ENCODE peak calls at places on chromosomes 3 and 15, in nine cellular contexts. A is bronchial epithelial cell, O is psoas muscle, X is endothelial cell, L is GM23338, U is cardiac muscle cell, Q is GM20000, R is B cell, V is cardiac fibroblast. D is an unnamed sample.

GRCh38 chr15:60546764-60547163 is 67.8 kb upstream of the ICE2 start:
- DNase-seq in A (no peak), O (no peak), X (no peak), L (no peak), U (no peak), Q (no peak), R (no peak), V (no peak), D (no peak)

GRCh38 chr15:47673343-47673761 is 44.0 kb upstream of the SEMA6D start:
- DNase-seq in A (no peak), O (no peak), X (no peak), L (peak; percentile 18), U (peak; percentile 60), Q (no peak), R (no peak), V (no peak), D (no peak)

GRCh38 chr15:25437751-25438600 is 848 bp downstream of the UBE3A start:
- DNase-seq in A (peak; percentile 17), O (peak; percentile 83), X (peak; percentile 64), L (peak; percentile 81), U (peak; percentile 60), Q (peak; percentile 74), R (peak; percentile 78), V (peak; percentile 55), D (peak; percentile 13)

GRCh38 chr3:9769426-9770275 is at the start of gene CAMK1:
- DNase-seq in A (no peak), O (peak; percentile 85), X (peak; percentile 70), L (peak; percentile 86), U (peak; percentile 78), Q (peak; percentile 79), R (peak; percentile 62), V (peak; percentile 52), D (peak; percentile 56)

GRCh38 chr15:74176262-74177208 is 3.0 kb downstream of the ISLR start:
- DNase-seq in A (no peak), O (no peak), X (no peak), L (peak; percentile 44), U (no peak), Q (no peak), R (no peak), V (no peak), D (no peak)

GRCh38 chr3:183427206-183428139 is 946 bp downstream of the MCF2L2 start:
- DNase-seq in A (no peak), O (no peak), X (peak; percentile 11), L (peak; percentile 50), U (no peak), Q (peak; percentile 36), R (peak; percentile 11), V (no peak), D (no peak)

GRCh38 chr3:126259411-126260391 is 79.3 kb upstream of the ALDH1L1 start:
- DNase-seq in A (peak; percentile 25), O (peak; percentile 88), X (peak; percentile 69), L (peak; percentile 66), U (peak; percentile 64), Q (no peak), R (no peak), V (peak; percentile 61), D (no peak)

GRCh38 chr3:162022931-162023330 is 526.3 kb downstream of the OTOL1 start:
- DNase-seq in A (no peak), O (no peak), X (no peak), L (no peak), U (no peak), Q (no peak), R (no peak), V (no peak), D (no peak)

GRCh38 chr15:48472756-48473155 is 141.5 kb downstream of the DUT start:
- DNase-seq in A (peak; percentile 79), O (no peak), X (no peak), L (no peak), U (no peak), Q (no peak), R (no peak), V (peak; percentile 82), D (peak; percentile 36)

GRCh38 chr3:183260167-183260904 is 7.3 kb downstream of the B3GNT5 start:
- DNase-seq in A (no peak), O (no peak), X (no peak), L (no peak), U (peak; percentile 60), Q (no peak), R (peak; percentile 39), V (no peak), D (no peak)

GRCh38 chr3:38588276-38588971 is 61.1 kb downstream of the SCN5A start:
- DNase-seq in A (no peak), O (peak; percentile 34), X (no peak), L (no peak), U (no peak), Q (no peak), R (no peak), V (no peak), D (no peak)

GRCh38 chr3:128278130-128278529 is 124.8 kb downstream of the EEFSEC start:
- DNase-seq in A (no peak), O (no peak), X (no peak), L (no peak), U (no peak), Q (no peak), R (no peak), V (no peak), D (no peak)

GRCh38 chr15:63675263-63675662 is 78.1 kb downstream of the FBXL22 start:
- DNase-seq in A (no peak), O (no peak), X (no peak), L (no peak), U (no peak), Q (no peak), R (no peak), V (no peak), D (no peak)

GRCh38 chr3:141306922-141307321 is 61.4 kb upstream of the ZBTB38 start:
- DNase-seq in A (no peak), O (no peak), X (no peak), L (no peak), U (no peak), Q (no peak), R (no peak), V (no peak), D (no peak)

GRCh38 chr15:90201150-90201943 is at the start of gene SEMA4B:
- DNase-seq in A (peak; percentile 35), O (peak; percentile 77), X (peak; percentile 57), L (peak; percentile 93), U (peak; percentile 56), Q (peak; percentile 97), R (peak; percentile 86), V (peak; percentile 33), D (no peak)

GRCh38 chr3:150751781-150752263 is 11.1 kb downstream of the SIAH2 start:
- DNase-seq in A (peak; percentile 73), O (no peak), X (no peak), L (no peak), U (no peak), Q (no peak), R (no peak), V (no peak), D (no peak)

GRCh38 chr3:73484656-73485248 is 140.0 kb downstream of the PDZRN3 start:
- DNase-seq in A (no peak), O (no peak), X (no peak), L (peak; percentile 76), U (no peak), Q (peak; percentile 27), R (no peak), V (peak; percentile 24), D (peak; percentile 20)

DNA sequence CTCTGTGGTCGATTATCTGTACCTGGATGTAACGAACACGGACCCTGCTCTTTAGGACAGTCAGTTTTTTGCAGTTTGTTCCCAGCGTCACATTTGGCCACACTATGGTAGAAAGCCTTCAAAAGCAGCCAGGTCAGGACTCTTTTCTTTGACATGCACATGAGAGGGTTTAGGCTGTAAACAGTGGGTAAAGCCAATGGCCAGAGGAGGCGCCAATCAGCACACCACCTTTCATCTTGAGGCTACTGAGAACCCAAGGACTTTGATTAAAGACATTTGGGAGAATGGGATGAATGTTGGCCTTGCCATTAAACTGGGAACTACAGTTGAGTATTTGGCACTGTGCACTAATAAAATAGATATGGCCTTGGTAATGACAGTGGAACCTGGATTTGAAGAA is 225.9 kb downstream of the OXSM start:
- DNase-seq in A (no peak), O (no peak), X (no peak), L (peak; percentile 55), U (no peak), Q (no peak), R (no peak), V (no peak), D (no peak)
- TF ChIP-seq CTCF in A (no peak), O (no peak), X (peak; percentile 12), L (peak; percentile 71), U (no peak), Q (no peak), R (no peak), V (no peak), D (no peak)

DNA sequence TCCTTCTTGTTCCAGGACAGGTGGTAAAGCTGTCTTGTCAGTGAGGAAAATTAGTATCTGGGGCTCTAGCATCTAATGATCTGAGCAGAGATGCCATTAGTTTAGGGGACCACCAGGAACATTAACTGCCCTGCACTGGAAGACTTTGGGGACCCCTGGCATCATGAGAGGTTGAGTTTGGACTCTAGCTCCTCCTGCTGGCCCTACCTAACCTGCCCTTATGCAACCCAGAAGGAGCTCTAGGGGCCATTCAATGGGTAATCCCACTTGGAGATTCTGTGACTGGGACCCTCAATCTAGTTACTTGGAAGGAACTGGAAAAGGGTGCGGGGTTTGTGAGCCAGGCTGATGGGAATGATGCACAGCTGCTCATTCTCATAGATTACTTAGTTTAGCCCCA is 451.0 kb downstream of the EPHB1 start:
- DNase-seq in A (no peak), O (no peak), X (no peak), L (peak; percentile 52), U (no peak), Q (no peak), R (no peak), V (no peak), D (no peak)
- TF ChIP-seq CTCF in A (no peak), O (peak; percentile 9), X (no peak), L (peak; percentile 71), U (no peak), Q (peak; percentile 24), R (no peak), V (no peak), D (no peak)

GRCh38 chr3:37453393-37454391 is 279.3 kb upstream of the LRRFIP2 start:
- DNase-seq in A (no peak), O (peak; percentile 78), X (peak; percentile 60), L (peak; percentile 42), U (peak; percentile 20), Q (peak; percentile 29), R (no peak), V (peak; percentile 4), D (no peak)
- TF ChIP-seq CTCF in A (peak; percentile 16), O (peak; percentile 52), X (no peak), L (peak; percentile 3), U (no peak), Q (no peak), R (no peak), V (no peak), D (no peak)

DNA sequence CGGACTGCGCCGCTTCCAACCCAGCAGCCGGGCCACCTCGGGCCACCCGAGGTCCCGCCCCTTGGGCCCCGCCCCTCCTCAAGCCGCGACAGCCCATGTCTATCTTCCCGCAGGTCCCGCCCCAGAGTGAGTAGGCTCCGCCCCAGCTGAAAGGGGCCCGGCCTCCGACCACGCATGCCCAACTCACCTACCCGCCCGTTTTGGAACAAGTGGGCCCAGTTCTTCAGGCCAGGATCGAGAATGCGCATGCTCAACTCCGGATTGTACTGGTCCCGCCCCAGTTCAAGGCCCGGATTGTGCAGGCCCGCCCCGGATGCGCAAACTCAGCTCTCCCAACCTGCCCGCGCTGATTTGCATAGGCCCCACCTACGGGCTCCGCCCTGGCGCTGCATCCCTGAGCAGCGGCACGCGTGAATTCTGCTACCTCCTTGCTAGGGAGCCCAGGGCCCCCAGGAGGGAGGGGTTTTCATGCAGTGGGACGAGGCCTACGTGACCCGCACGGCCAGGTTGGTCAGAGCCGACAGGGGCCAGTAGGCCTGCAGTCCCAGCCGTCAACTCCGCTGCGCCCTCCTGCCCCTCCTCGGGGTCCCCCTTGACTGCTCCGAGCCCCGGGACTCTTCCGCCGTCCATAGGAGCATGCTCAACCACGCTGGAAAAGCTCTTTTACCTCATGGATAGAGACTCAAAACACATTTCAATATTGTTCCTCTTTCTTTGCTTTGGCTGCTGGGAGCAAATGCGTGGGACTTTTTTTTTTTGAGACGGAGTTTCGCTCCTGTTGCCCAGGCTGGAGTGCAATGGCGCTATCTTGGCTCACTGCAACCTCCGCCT is at the start of gene PFKFB4:
- DNase-seq in A (peak; percentile 96), O (peak; percentile 100), X (peak; percentile 97), L (peak; percentile 100), U (peak; percentile 100), Q (peak; percentile 97), R (peak; percentile 99), V (peak; percentile 100), D (peak; percentile 99)
- TF ChIP-seq CTCF in A (no peak), O (no peak), X (no peak), L (peak; percentile 11), U (no peak), Q (no peak), R (no peak), V (no peak), D (peak; percentile 49)